ENCODE peak calls at places on chromosomes 13 and 19, in five cellular contexts. F is right lobe of liver, T is A549, A is tibial nerve, X is ovary. Q is an unnamed sample.

GRCh38 chr13:23824355-23824754 is 64.8 kb downstream of the MIPEP start:
- DNase-seq in F (no peak), T (no peak), A (no peak), X (no peak), Q (no peak)

GRCh38 chr13:114200673-114201005 is 21.6 kb downstream of the CFAP97D2 start:
- DNase-seq in F (no peak), T (no peak), A (no peak), X (no peak), Q (no peak)

GRCh38 chr19:461664-462551 is 1.1 kb upstream of the SHC2 start:
- DNase-seq in F (peak), T (no peak), A (no peak), X (peak), Q (no peak)

GRCh38 chr13:59835569-59835968 is 328.2 kb downstream of the DIAPH3 start:
- DNase-seq in F (no peak), T (no peak), A (no peak), X (no peak), Q (no peak)

GRCh38 chr19:6481541-6482342 is at the start of gene DENND1C:
- DNase-seq in F (peak), T (no peak), A (peak), X (no peak), Q (peak)

GRCh38 chr13:39527301-39527700 is 75.7 kb downstream of the LHFPL6 start:
- DNase-seq in F (no peak), T (no peak), A (no peak), X (no peak), Q (no peak)

GRCh38 chr13:32737111-32737571 is 150.9 kb downstream of the PDS5B start:
- DNase-seq in F (no peak), T (no peak), A (no peak), X (no peak), Q (no peak)

GRCh38 chr19:54106716-54107115 is 4.1 kb downstream of the NDUFA3 start:
- DNase-seq in F (no peak), T (no peak), A (no peak), X (no peak), Q (no peak)

GRCh38 chr13:27942972-27943371 is 23.2 kb downstream of the PDX1 start:
- DNase-seq in F (no peak), T (no peak), A (no peak), X (no peak), Q (no peak)

GRCh38 chr13:37595162-37595561 is 3.4 kb downstream of the POSTN start:
- DNase-seq in F (no peak), T (no peak), A (no peak), X (no peak), Q (no peak)

GRCh38 chr13:29847501-29847983 is 2.9 kb downstream of the UBL3 start:
- DNase-seq in F (no peak), T (no peak), A (peak), X (no peak), Q (no peak)

GRCh38 chr13:85236431-85236830 is 562.8 kb downstream of the SLITRK6 start:
- DNase-seq in F (no peak), T (no peak), A (no peak), X (no peak), Q (no peak)

GRCh38 chr19:18292810-18293641 is 11.6 kb upstream of the JUND start:
- DNase-seq in F (peak), T (peak), A (peak), X (peak), Q (peak)

GRCh38 chr19:49142866-49143335 is 12.3 kb downstream of the HRC start:
- DNase-seq in F (peak), T (peak), A (peak), X (peak), Q (peak)
- TF ChIP-seq POLR2A in F (no peak), T (peak), A (no peak), X (no peak), Q (peak)

DNA sequence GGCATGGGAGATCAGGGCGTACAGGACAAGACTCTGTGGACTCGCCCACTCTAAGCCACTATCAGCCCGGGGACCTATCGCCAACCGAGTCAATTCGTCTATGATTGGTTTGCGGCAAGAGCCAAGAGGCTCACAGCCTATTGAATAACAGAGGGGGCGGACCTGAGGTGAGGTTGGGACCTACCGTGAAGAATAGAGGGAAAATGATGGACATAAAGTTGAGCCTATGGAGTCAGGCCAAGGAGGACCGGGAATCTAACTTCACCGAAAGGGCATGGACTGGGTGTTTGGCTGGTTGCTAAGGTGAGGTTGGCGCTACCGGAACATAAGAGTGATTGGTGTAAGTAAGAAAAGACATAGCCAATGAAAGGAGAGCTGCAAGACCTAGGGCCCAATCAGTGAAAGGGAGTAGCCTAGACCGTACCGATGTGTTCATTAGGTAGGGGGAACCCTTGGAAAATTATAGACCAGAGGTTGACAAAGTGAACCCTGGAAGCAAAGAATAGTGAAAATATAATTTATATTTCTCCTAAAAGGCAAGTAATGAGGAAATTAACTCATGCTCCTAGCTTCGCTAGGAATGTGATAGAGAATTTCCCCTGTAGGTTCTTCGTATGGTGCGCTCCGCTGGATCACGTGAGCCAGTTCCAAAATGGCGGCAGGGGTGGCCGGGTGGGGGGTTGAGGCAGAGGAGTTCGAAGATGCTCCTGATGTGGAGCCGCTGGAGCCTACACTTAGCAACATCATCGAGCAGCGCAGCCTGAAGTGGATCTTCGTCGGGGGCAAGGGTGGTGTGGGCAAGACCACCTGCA is at the start of gene GET3:
- DNase-seq in F (peak), T (peak), A (peak), X (peak), Q (peak)
- TF ChIP-seq POLR2A in F (peak), T (peak), A (peak), X (peak), Q (peak)

DNA sequence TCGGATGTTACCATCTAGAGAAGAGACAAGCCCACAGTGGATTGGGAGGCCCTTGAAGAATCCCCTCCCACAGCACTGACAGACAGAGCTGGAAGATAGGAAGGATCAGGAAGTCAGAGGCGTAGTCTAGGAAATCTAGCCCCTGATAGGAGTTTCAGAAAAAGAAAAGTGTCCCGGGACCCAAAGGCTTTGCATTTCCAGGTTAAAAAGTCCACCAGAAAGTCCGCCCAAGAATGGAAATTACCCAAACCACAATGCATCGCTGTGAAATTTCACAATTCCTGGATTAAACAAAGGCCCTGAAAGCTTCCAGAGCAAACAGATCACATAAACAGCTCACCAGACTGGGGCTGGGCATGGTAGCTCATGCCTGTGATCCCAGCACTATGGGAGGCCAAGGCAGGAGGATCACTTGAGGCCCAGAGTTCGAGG is 146.9 kb downstream of the KDM4B start:
- DNase-seq in F (no peak), T (no peak), A (no peak), X (no peak), Q (no peak)
- TF ChIP-seq POLR2A in F (no peak), T (no peak), A (no peak), X (no peak), Q (no peak)

DNA sequence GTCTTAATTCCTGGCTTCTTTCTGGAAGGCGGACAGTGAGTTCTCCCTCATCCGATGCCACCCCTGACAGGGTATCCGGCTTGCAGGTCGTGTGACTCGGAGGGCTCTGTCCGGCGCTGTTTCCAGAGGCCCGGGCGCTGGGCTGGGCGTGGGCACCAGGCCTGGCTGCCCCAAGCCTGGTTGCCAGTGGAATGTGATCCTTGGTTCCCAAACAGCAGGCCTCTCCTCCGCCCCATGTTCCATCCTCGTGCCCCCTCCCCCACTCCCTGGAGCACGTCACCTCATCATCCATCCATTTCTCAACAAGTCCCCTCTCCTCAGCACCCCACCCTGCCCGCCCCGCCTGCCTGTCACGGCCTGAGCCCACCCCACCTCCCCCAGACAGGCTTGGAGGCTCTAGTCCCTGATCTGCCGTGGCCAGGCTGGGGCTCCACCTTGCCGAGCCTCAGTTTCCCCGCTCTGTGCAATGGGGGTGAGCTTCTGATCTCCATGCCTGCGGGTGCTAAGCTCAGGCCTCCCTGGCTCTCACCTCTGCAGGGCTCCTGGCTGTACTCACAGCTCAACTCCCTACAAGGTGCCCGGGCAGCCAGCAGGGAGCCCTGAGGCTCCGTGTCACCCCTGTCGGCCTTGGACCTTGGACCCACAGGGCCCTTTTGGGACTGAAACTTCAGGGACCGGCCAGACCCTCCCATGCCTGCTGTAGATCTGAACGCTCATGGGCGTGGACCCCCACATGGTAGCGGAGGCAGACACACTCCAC is 2.3 kb downstream of the TBXA2R start:
- DNase-seq in F (no peak), T (no peak), A (no peak), X (no peak), Q (no peak)
- TF ChIP-seq POLR2A in F (no peak), T (no peak), A (no peak), X (no peak), Q (no peak)

DNA sequence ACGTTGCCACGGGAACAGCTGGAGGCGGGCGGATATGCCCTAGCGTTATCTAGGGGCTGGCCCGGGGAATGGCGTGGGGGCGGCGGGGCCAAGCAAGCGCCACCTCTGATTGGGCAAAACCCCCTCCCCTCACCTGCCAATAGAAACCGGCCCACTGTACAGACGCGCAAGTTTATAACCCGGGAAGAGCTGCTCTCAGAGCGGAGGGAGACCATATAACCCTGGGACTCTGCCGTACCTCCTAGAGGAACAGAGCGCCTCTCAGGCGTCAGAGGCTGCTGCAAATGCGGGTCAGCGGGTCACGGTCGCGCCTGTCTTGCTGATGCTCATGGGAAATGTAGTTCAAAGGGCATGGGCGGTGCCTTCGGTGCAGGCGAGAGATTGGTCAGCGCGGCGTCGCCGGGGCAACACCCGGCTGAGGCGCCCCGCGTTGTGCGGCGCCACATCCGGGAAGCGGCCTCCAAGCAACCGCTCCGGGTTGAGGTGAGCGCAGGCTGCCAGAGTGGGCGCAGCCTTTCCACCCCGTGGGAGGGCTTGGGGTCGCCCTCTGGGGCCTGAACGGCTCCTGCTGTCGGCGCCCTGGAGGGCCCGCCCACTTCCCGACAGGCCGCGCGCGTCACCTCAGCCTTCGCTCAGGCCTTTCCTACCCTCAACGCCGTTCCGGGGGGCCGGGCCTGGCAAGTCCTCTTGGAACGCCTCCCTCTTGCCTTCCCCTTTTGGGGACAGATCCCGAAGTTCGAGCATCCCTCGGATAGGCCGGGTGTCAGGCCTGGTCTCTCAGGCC is at the start of gene ZNF446:
- DNase-seq in F (peak), T (peak), A (peak), X (peak), Q (peak)
- TF ChIP-seq POLR2A in F (peak), T (peak), A (peak), X (peak), Q (peak)

Q was measured in H54.